ENCODE peak calls at places on chromosomes 16 and 17, in six cellular contexts. One of them, this sample, is unnamed.

GRCh38 chr16:3607161-3607560 is 4.2 kb downstream of the SLX4 start:
- DNase-seq in MCF 10A: no peak
- DNase-seq in H9: no peak
- DNase-seq in colonic mucosa: no peak
- DNase-seq in progenitor cell of endocrine pancreas: no peak
- DNase-seq in lower leg skin: no peak
- DNase-seq in this sample: no peak

GRCh38 chr17:69734656-69735055 is 320.2 kb downstream of the MAP2K6 start:
- DNase-seq in MCF 10A: no peak
- DNase-seq in H9: no peak
- DNase-seq in colonic mucosa: no peak
- DNase-seq in progenitor cell of endocrine pancreas: no peak
- DNase-seq in lower leg skin: no peak
- DNase-seq in this sample: no peak

GRCh38 chr17:78966906-78967600 is 12.7 kb downstream of the LGALS3BP start:
- DNase-seq in MCF 10A: no peak
- DNase-seq in H9: peak; percentile 24
- DNase-seq in colonic mucosa: no peak
- DNase-seq in progenitor cell of endocrine pancreas: no peak
- DNase-seq in lower leg skin: no peak
- DNase-seq in this sample: no peak

GRCh38 chr17:77501751-77502625 is 361.2 kb downstream of the SEC14L1 start:
- DNase-seq in MCF 10A: no peak
- DNase-seq in H9: no peak
- DNase-seq in colonic mucosa: no peak
- DNase-seq in progenitor cell of endocrine pancreas: no peak
- DNase-seq in lower leg skin: peak; percentile 79
- DNase-seq in this sample: no peak

GRCh38 chr17:10268005-10268404 is 69.6 kb upstream of the GAS7 start:
- DNase-seq in MCF 10A: no peak
- DNase-seq in H9: no peak
- DNase-seq in colonic mucosa: no peak
- DNase-seq in progenitor cell of endocrine pancreas: no peak
- DNase-seq in lower leg skin: no peak
- DNase-seq in this sample: no peak

GRCh38 chr16:86457621-86458456 is 52.5 kb upstream of the FOXF1 start:
- DNase-seq in MCF 10A: peak; percentile 7
- DNase-seq in H9: no peak
- DNase-seq in colonic mucosa: no peak
- DNase-seq in progenitor cell of endocrine pancreas: no peak
- DNase-seq in lower leg skin: no peak
- DNase-seq in this sample: no peak

GRCh38 chr16:2531696-2532493 is 687 bp upstream of the CEMP1 start:
- DNase-seq in MCF 10A: peak; percentile 97
- DNase-seq in H9: peak; percentile 98
- DNase-seq in colonic mucosa: peak; percentile 98
- DNase-seq in progenitor cell of endocrine pancreas: peak; percentile 89
- DNase-seq in lower leg skin: peak; percentile 100
- DNase-seq in this sample: peak; percentile 97

GRCh38 chr17:8103549-8103948 is 14.8 kb downstream of the ALOXE3 start:
- DNase-seq in MCF 10A: peak; percentile 81
- DNase-seq in H9: no peak
- DNase-seq in colonic mucosa: no peak
- DNase-seq in progenitor cell of endocrine pancreas: no peak
- DNase-seq in lower leg skin: no peak
- DNase-seq in this sample: no peak

GRCh38 chr17:19753049-19753444 is 4.9 kb upstream of the ALDH3A1 start:
- DNase-seq in MCF 10A: peak; percentile 97
- DNase-seq in H9: peak; percentile 71
- DNase-seq in colonic mucosa: peak; percentile 57
- DNase-seq in progenitor cell of endocrine pancreas: no peak
- DNase-seq in lower leg skin: peak; percentile 92
- DNase-seq in this sample: no peak

GRCh38 chr16:86363057-86363490 is 147.3 kb upstream of the FOXF1 start:
- DNase-seq in MCF 10A: peak; percentile 90
- DNase-seq in H9: no peak
- DNase-seq in colonic mucosa: no peak
- DNase-seq in progenitor cell of endocrine pancreas: no peak
- DNase-seq in lower leg skin: no peak
- DNase-seq in this sample: no peak

GRCh38 chr17:39939588-39940419 is 12.3 kb downstream of the LRRC3C start:
- DNase-seq in MCF 10A: no peak
- DNase-seq in H9: no peak
- DNase-seq in colonic mucosa: no peak
- DNase-seq in progenitor cell of endocrine pancreas: no peak
- DNase-seq in lower leg skin: no peak
- DNase-seq in this sample: no peak

GRCh38 chr17:7460850-7461660 is 16.2 kb downstream of the CHRNB1 start:
- DNase-seq in MCF 10A: no peak
- DNase-seq in H9: peak; percentile 82
- DNase-seq in colonic mucosa: no peak
- DNase-seq in progenitor cell of endocrine pancreas: no peak
- DNase-seq in lower leg skin: no peak
- DNase-seq in this sample: no peak

GRCh38 chr17:7982666-7983065 is 19.7 kb upstream of the GUCY2D start:
- DNase-seq in MCF 10A: peak; percentile 21
- DNase-seq in H9: no peak
- DNase-seq in colonic mucosa: no peak
- DNase-seq in progenitor cell of endocrine pancreas: no peak
- DNase-seq in lower leg skin: peak; percentile 72
- DNase-seq in this sample: no peak

GRCh38 chr17:66839616-66840015 is 4.7 kb downstream of the CACNG5 start:
- DNase-seq in MCF 10A: no peak
- DNase-seq in H9: no peak
- DNase-seq in colonic mucosa: no peak
- DNase-seq in progenitor cell of endocrine pancreas: no peak
- DNase-seq in lower leg skin: peak; percentile 70
- DNase-seq in this sample: no peak

GRCh38 chr16:2983706-2984136 is 3.5 kb upstream of the PKMYT1 start:
- DNase-seq in MCF 10A: peak; percentile 84
- DNase-seq in H9: peak; percentile 90
- DNase-seq in colonic mucosa: peak; percentile 89
- DNase-seq in progenitor cell of endocrine pancreas: peak; percentile 81
- DNase-seq in lower leg skin: peak; percentile 95
- DNase-seq in this sample: peak; percentile 91

GRCh38 chr17:39000021-39000601 is 32.9 kb upstream of the FBXO47 start:
- DNase-seq in MCF 10A: no peak
- DNase-seq in H9: no peak
- DNase-seq in colonic mucosa: no peak
- DNase-seq in progenitor cell of endocrine pancreas: no peak
- DNase-seq in lower leg skin: no peak
- DNase-seq in this sample: no peak

GRCh38 chr17:76051071-76051467 is 21.2 kb downstream of the SRP68 start:
- DNase-seq in MCF 10A: no peak
- DNase-seq in H9: no peak
- DNase-seq in colonic mucosa: peak; percentile 41
- DNase-seq in progenitor cell of endocrine pancreas: no peak
- DNase-seq in lower leg skin: no peak
- DNase-seq in this sample: no peak

GRCh38 chr16:59385953-59386352 is 651.8 kb upstream of the GOT2 start:
- DNase-seq in MCF 10A: peak; percentile 61
- DNase-seq in H9: no peak
- DNase-seq in colonic mucosa: no peak
- DNase-seq in progenitor cell of endocrine pancreas: no peak
- DNase-seq in lower leg skin: no peak
- DNase-seq in this sample: no peak

GRCh38 chr16:84618428-84619102 is 687 bp upstream of the COTL1 start:
- DNase-seq in MCF 10A: peak; percentile 94
- DNase-seq in H9: peak; percentile 92
- DNase-seq in colonic mucosa: no peak
- DNase-seq in progenitor cell of endocrine pancreas: no peak
- DNase-seq in lower leg skin: no peak
- DNase-seq in this sample: no peak

GRCh38 chr17:11736613-11737289 is 138.5 kb downstream of the DNAH9 start:
- DNase-seq in MCF 10A: no peak
- DNase-seq in H9: no peak
- DNase-seq in colonic mucosa: no peak
- DNase-seq in progenitor cell of endocrine pancreas: no peak
- DNase-seq in lower leg skin: no peak
- DNase-seq in this sample: no peak

GRCh38 chr17:68378202-68379149 is 78.8 kb downstream of the WIPI1 start:
- DNase-seq in MCF 10A: peak; percentile 95
- DNase-seq in H9: peak; percentile 66
- DNase-seq in colonic mucosa: peak; percentile 61
- DNase-seq in progenitor cell of endocrine pancreas: no peak
- DNase-seq in lower leg skin: peak; percentile 99
- DNase-seq in this sample: peak; percentile 71

GRCh38 chr17:19482571-19482970 is 51.1 kb upstream of the SLC47A1 start:
- DNase-seq in MCF 10A: no peak
- DNase-seq in H9: no peak
- DNase-seq in colonic mucosa: no peak
- DNase-seq in progenitor cell of endocrine pancreas: no peak
- DNase-seq in lower leg skin: no peak
- DNase-seq in this sample: no peak

GRCh38 chr17:48561894-48562810 is 16.0 kb downstream of the HOXB4 start:
- DNase-seq in MCF 10A: no peak
- DNase-seq in H9: no peak
- DNase-seq in colonic mucosa: no peak
- DNase-seq in progenitor cell of endocrine pancreas: no peak
- DNase-seq in lower leg skin: no peak
- DNase-seq in this sample: no peak

GRCh38 chr17:18321309-18321708 is 6.2 kb downstream of the SMCR8 start:
- DNase-seq in MCF 10A: no peak
- DNase-seq in H9: peak; percentile 68
- DNase-seq in colonic mucosa: no peak
- DNase-seq in progenitor cell of endocrine pancreas: no peak
- DNase-seq in lower leg skin: no peak
- DNase-seq in this sample: no peak
- TF ChIP-seq CTCF in MCF 10A: no peak
- TF ChIP-seq CTCF in H9: peak; percentile 49
- TF ChIP-seq CTCF in colonic mucosa: no peak
- TF ChIP-seq CTCF in progenitor cell of endocrine pancreas: no peak
- TF ChIP-seq CTCF in lower leg skin: no peak
- TF ChIP-seq CTCF in this sample: no peak

DNA sequence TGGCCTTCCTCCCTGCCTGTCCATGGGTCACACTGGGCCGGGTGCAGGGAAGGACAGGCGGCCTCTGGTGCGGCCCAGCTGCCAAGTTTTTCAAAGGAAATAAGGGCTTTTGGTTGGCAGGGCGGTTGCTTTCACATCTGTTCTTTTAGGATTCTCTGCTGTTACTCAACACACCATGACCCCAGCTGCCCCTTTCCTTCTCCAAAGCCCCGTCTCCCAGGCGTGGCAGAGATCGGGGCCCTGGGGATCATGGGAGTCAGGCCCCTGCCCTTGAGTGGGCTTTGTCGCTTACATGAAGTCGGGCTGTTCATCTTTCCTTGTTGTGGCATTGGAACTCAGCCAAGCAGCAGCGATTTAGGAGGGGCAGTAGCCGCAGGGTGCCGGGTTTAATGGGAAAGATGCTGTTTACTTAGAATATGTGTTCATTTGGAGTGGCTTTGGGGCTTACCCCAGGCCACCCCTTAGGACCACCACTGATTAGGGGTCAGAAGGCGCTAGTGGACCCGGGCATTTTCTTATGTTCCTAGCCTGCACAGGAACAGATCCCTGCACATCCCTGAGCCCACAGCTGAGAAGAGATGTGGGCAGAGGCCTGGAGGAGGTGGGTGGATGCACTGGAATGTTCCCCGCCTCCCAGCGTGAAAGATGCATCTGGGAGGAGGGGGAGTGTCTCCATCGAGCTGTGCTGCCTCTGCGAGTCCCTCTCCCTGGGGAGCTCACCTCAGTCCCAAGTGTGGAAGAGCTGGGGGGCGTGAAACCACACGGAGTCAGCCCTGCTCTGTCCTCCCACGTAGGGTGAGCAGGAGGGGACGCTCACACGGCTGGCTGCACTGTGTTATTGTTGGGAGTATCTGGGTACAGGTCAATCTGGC is 6.8 kb upstream of the ADCY7 start:
- DNase-seq in MCF 10A: no peak
- DNase-seq in H9: no peak
- DNase-seq in colonic mucosa: peak; percentile 43
- DNase-seq in progenitor cell of endocrine pancreas: no peak
- DNase-seq in lower leg skin: peak; percentile 90
- DNase-seq in this sample: peak; percentile 65
- TF ChIP-seq CTCF in MCF 10A: no peak
- TF ChIP-seq CTCF in H9: no peak
- TF ChIP-seq CTCF in colonic mucosa: no peak
- TF ChIP-seq CTCF in progenitor cell of endocrine pancreas: no peak
- TF ChIP-seq CTCF in lower leg skin: no peak
- TF ChIP-seq CTCF in this sample: no peak

DNA sequence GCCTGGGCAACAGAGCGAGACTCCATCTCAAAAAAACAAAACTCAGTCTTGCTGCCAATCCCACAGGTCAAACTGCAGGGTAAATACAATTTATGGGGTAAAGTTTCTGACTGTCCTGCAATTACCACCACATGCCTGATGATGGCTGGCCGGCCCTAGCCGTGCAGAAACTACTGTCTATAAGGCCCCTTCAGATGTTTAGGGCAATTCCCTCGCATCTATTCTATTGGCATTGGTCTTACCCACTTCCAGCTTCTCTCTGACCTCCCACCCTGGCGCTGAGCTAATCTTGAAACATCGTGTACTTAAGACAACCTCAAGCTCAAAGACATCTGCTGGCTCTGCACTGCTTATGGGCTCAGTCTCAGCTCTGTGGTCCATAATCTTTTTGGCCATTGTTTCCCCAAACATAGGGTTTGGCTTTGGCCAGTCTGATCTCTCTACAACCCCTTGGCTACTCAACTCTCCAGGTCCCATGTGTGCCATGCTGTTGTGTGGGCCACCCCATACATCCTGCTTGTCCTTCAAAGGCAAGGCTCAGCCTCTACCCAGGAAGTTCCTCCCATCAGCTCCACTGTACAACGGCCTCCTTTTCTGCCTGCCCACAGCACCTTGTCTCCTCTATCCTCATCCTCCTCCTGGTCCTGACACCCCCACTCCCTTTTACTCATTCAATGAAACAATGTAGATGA is 16.6 kb downstream of the MAP3K14 start:
- DNase-seq in MCF 10A: no peak
- DNase-seq in H9: no peak
- DNase-seq in colonic mucosa: no peak
- DNase-seq in progenitor cell of endocrine pancreas: no peak
- DNase-seq in lower leg skin: no peak
- DNase-seq in this sample: no peak
- TF ChIP-seq CTCF in MCF 10A: no peak
- TF ChIP-seq CTCF in H9: no peak
- TF ChIP-seq CTCF in colonic mucosa: no peak
- TF ChIP-seq CTCF in progenitor cell of endocrine pancreas: no peak
- TF ChIP-seq CTCF in lower leg skin: no peak
- TF ChIP-seq CTCF in this sample: no peak

DNA sequence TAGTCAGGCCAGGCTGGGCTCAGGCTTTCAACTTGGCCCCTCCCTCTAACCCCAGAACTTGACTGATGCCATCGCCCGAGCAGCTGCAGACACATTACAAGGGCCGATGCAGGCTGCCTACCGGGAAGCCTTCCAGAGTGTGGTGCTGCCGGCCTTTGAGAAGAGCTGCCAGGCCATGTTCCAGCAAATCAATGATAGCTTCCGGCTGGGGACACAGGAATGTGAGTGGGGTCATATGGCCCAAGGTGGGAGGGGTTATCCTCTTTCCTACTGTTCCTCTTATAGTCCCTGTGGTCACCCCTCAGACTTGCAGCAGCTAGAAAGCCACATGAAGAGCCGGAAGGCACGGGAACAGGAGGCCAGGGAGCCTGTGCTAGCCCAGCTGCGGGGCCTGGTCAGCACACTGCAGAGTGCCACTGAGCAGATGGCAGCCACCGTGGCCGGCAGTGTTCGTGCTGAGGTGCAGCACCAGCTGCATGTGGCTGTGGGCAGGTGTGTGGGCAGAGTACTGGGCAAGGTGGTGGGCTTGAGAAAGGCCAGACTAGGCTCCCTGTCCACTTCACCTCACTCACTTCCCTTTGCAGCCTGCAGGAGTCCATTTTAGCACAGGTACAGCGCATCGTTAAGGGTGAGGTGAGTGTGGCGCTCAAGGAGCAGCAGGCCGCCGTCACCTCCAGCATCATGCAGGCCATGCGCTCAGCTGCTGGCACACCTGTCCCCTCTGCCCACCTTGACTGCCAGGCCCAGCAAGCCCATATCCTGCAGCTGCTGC is 2.1 kb upstream of the NRN1L start:
- DNase-seq in MCF 10A: no peak
- DNase-seq in H9: no peak
- DNase-seq in colonic mucosa: no peak
- DNase-seq in progenitor cell of endocrine pancreas: no peak
- DNase-seq in lower leg skin: no peak
- DNase-seq in this sample: no peak
- TF ChIP-seq CTCF in MCF 10A: no peak
- TF ChIP-seq CTCF in H9: no peak
- TF ChIP-seq CTCF in colonic mucosa: no peak
- TF ChIP-seq CTCF in progenitor cell of endocrine pancreas: no peak
- TF ChIP-seq CTCF in lower leg skin: no peak
- TF ChIP-seq CTCF in this sample: no peak